ENCODE peak calls at places on chromosomes 13 and 19, in five cellular contexts. I is D341Med; O is left lobe of liver; V is stimulated activated CD8-positive, alpha-beta memory T cell treated with anti-CD3 and anti-CD28 coated beads, Interleukin-7, amount 100 ng/mL, for 4 hours; Y is occipital lobe. L is an unnamed sample.

GRCh38 chr13:98260357-98261164 is 83.5 kb upstream of the RNF113B start:
- DNase-seq in I (no peak), O (no peak), V (no peak), Y (no peak), L (no peak)

GRCh38 chr13:39273953-39274352 is 235.7 kb downstream of the NHLRC3 start:
- DNase-seq in I (peak; percentile 25), O (no peak), V (no peak), Y (no peak), L (no peak)

GRCh38 chr13:95256086-95256485 is 45.2 kb downstream of the ABCC4 start:
- DNase-seq in I (no peak), O (no peak), V (no peak), Y (no peak), L (no peak)

GRCh38 chr13:72884111-72884510 is 102.2 kb downstream of the PIBF1 start:
- DNase-seq in I (no peak), O (no peak), V (no peak), Y (no peak), L (no peak)

GRCh38 chr19:5091576-5092215 is 122.8 kb downstream of the KDM4B start:
- DNase-seq in I (no peak), O (no peak), V (no peak), Y (no peak), L (peak; percentile 73)

GRCh38 chr13:110023729-110024645 is 237.6 kb upstream of the IRS2 start:
- DNase-seq in I (peak; percentile 74), O (no peak), V (no peak), Y (no peak), L (no peak)

GRCh38 chr19:28555317-28555716 is 657.6 kb downstream of the UQCRFS1 start:
- DNase-seq in I (no peak), O (no peak), V (no peak), Y (no peak), L (no peak)

GRCh38 chr19:29098863-29099481 is 114.0 kb downstream of the UQCRFS1 start:
- DNase-seq in I (no peak), O (no peak), V (no peak), Y (no peak), L (no peak)

GRCh38 chr19:13001502-13002388 is 6.5 kb downstream of the NFIX start:
- DNase-seq in I (no peak), O (peak; percentile 73), V (no peak), Y (peak; percentile 92), L (no peak)

GRCh38 chr13:26508885-26509284 is 48.6 kb upstream of the WASF3 start:
- DNase-seq in I (no peak), O (no peak), V (no peak), Y (no peak), L (no peak)

GRCh38 chr13:94701313-94702180 is 10.8 kb downstream of the SOX21 start:
- DNase-seq in I (no peak), O (no peak), V (no peak), Y (no peak), L (no peak)

GRCh38 chr19:32070101-32070500 is 275.3 kb upstream of the ZNF507 start:
- DNase-seq in I (no peak), O (no peak), V (no peak), Y (no peak), L (no peak)

GRCh38 chr19:12956446-12957388 is at the start of gene GADD45GIP1:
- DNase-seq in I (peak; percentile 90), O (peak; percentile 81), V (peak; percentile 78), Y (peak; percentile 60), L (peak; percentile 26)

GRCh38 chr19:944663-945241 is 18.9 kb downstream of the ARID3A start:
- DNase-seq in I (no peak), O (no peak), V (no peak), Y (no peak), L (no peak)

GRCh38 chr19:53525922-53526321 is 12.0 kb upstream of the ZNF331 start:
- DNase-seq in I (no peak), O (no peak), V (no peak), Y (no peak), L (no peak)

GRCh38 chr19:12202250-12202649 is 39.4 kb downstream of the ZNF136 start:
- DNase-seq in I (peak; percentile 64), O (no peak), V (peak; percentile 21), Y (no peak), L (no peak)

GRCh38 chr13:84400711-84401110 is 518.4 kb upstream of the SLITRK1 start:
- DNase-seq in I (no peak), O (no peak), V (no peak), Y (no peak), L (no peak)

GRCh38 chr13:101681834-101682233 is 229.4 kb downstream of the ITGBL1 start:
- DNase-seq in I (no peak), O (no peak), V (no peak), Y (no peak), L (no peak)

GRCh38 chr13:23506821-23507210 is 63.4 kb upstream of the TNFRSF19 start:
- DNase-seq in I (no peak), O (no peak), V (no peak), Y (no peak), L (no peak)

GRCh38 chr19:35444735-35445134 is 3.3 kb upstream of the FFAR2 start:
- DNase-seq in I (no peak), O (no peak), V (no peak), Y (no peak), L (no peak)

GRCh38 chr19:35774274-35775045 is 904 bp upstream of the ARHGAP33 start:
- DNase-seq in I (no peak), O (no peak), V (no peak), Y (no peak), L (peak; percentile 25)

GRCh38 chr13:79659161-79659560 is 178.2 kb downstream of the NDFIP2 start:
- DNase-seq in I (no peak), O (no peak), V (no peak), Y (no peak), L (no peak)

L was measured in NCI-H524.